ENCODE peak calls at places on chromosome 4, in six cellular contexts. P is stimulated activated CD4-positive, alpha-beta T cell treated with anti-CD3 and anti-CD28 coated beads, Interleukin-15, amount 100 ng/mL, for 1 hour; Y is islet precursor cell; W is C1 segment of cervical spinal cord; J is AG10803; Q is T-helper 2 cell. M is an unnamed sample.

GRCh38 chr4:130422255-130422654 is 1326.3 kb downstream of the C4orf33 start:
- DNase-seq in P (no peak), Y (no peak), W (no peak), J (no peak), Q (no peak), M (no peak)

GRCh38 chr4:75605928-75606327 is 24.4 kb downstream of the CDKL2 start:
- DNase-seq in P (no peak), Y (no peak), W (no peak), J (no peak), Q (no peak), M (no peak)

GRCh38 chr4:27068151-27068862 is 207.7 kb downstream of the STIM2 start:
- DNase-seq in P (no peak), Y (peak; percentile 25), W (no peak), J (no peak), Q (no peak), M (no peak)

GRCh38 chr4:3766207-3766790 is at the start of gene ADRA2C:
- DNase-seq in P (no peak), Y (no peak), W (no peak), J (peak; percentile 25), Q (no peak), M (no peak)

GRCh38 chr4:11698846-11699590 is 270.3 kb upstream of the HS3ST1 start:
- DNase-seq in P (no peak), Y (no peak), W (no peak), J (no peak), Q (no peak), M (no peak)

GRCh38 chr4:98125585-98125984 is 17.7 kb downstream of the STPG2 start:
- DNase-seq in P (no peak), Y (no peak), W (no peak), J (no peak), Q (no peak), M (no peak)

GRCh38 chr4:16029329-16029728 is 54.5 kb downstream of the PROM1 start:
- DNase-seq in P (no peak), Y (peak; percentile 63), W (no peak), J (peak; percentile 75), Q (no peak), M (no peak)

GRCh38 chr4:153651961-153652784 is 31.9 kb upstream of the TLR2 start:
- DNase-seq in P (no peak), Y (no peak), W (no peak), J (no peak), Q (no peak), M (no peak)

GRCh38 chr4:178712486-178712885 is 1270.2 kb upstream of the AGA start:
- DNase-seq in P (no peak), Y (no peak), W (no peak), J (no peak), Q (no peak), M (no peak)

GRCh38 chr4:123520376-123520775 is 123.8 kb downstream of the SPRY1 start:
- DNase-seq in P (no peak), Y (no peak), W (no peak), J (no peak), Q (no peak), M (no peak)

GRCh38 chr4:155900402-155900801 is 3.1 kb upstream of the TDO2 start:
- DNase-seq in P (no peak), Y (no peak), W (no peak), J (peak; percentile 51), Q (no peak), M (no peak)

GRCh38 chr4:165308174-165308573 is 19.3 kb upstream of the MSMO1 start:
- DNase-seq in P (no peak), Y (no peak), W (no peak), J (peak; percentile 13), Q (no peak), M (no peak)

GRCh38 chr4:29805245-29805644 is 914.9 kb upstream of the PCDH7 start:
- DNase-seq in P (no peak), Y (no peak), W (no peak), J (no peak), Q (no peak), M (no peak)

M was measured in occipital lobe.